ENCODE peak calls at places on chromosomes 5 and 9, in ten cellular contexts. X is uterus; Y is left ventricle myocardium inferior; I is endodermal cell; W is mammary epithelial cell; J is suprapubic skin; F is A549; R is CD8-positive, alpha-beta T cell; M is adrenal gland; H is tibial artery. C is an unnamed sample.
A peak's percentile ranks its signal among the peaks of the same experiment; 100 is the strongest.

GRCh38 chr5:82045526-82046267 is 73.9 kb downstream of the ATG10 start:
- DNase-seq in Y (no peak), H (no peak), W (peak; percentile 19), F (no peak), J (no peak), X (no peak), R (no peak), M (no peak), I (no peak), C (peak; percentile 53)

GRCh38 chr5:34735436-34736426 is 79.6 kb downstream of the RAI14 start:
- DNase-seq in I (no peak), M (no peak), J (no peak), X (no peak), R (no peak), H (no peak), W (no peak), F (no peak), Y (no peak), C (peak; percentile 65)

GRCh38 chr9:136327313-136327971 is at the start of gene GPSM1:
- DNase-seq in I (peak; percentile 67), R (no peak), W (no peak), J (no peak), M (no peak), H (no peak), X (no peak), Y (peak; percentile 70), F (peak; percentile 52), C (peak; percentile 38)

GRCh38 chr9:108953983-108954574 is 19.9 kb downstream of the ABITRAM start:
- DNase-seq in M (no peak), R (no peak), H (no peak), J (no peak), W (peak; percentile 16), F (peak; percentile 43), X (no peak), Y (no peak), I (no peak), C (peak; percentile 75)

GRCh38 chr5:3139596-3139995 is 388.1 kb upstream of the IRX2 start:
- DNase-seq in M (no peak), R (no peak), J (no peak), W (peak; percentile 86), X (no peak), H (no peak), I (no peak), Y (no peak), F (no peak), C (no peak)

GRCh38 chr5:15452030-15452429 is 48.0 kb upstream of the FBXL7 start:
- DNase-seq in I (no peak), R (no peak), W (no peak), F (no peak), Y (no peak), J (no peak), H (no peak), M (no peak), X (peak; percentile 20), C (no peak)

GRCh38 chr5:135977375-135977928 is 22.7 kb upstream of the LECT2 start:
- DNase-seq in M (peak; percentile 66), F (peak; percentile 62), R (peak; percentile 9), H (peak; percentile 86), W (peak; percentile 16), I (peak; percentile 97), Y (peak; percentile 66), J (peak; percentile 85), X (no peak), C (peak; percentile 36)

GRCh38 chr9:108776920-108777650 is 78.7 kb downstream of the ACTL7B start:
- DNase-seq in H (no peak), X (no peak), R (no peak), F (no peak), I (no peak), Y (no peak), W (peak; percentile 55), M (no peak), J (no peak), C (peak; percentile 51)

DNA sequence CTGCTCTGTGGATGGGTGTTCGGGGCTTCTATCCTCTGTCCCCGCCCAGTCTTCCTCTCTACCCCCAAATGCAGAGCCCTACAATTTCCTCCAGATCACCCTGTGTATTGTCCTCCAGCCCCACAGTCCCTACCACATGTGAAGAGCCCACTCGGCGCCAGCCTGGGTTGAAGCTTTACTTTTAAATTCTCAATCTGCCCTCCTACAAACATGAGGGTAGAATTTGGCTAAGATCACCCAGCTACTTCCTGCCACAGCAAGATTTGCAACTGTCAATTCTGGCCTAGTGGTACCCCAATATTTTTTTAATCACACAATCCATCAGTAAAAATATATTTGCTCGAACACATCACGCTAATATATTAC is 3.9 kb downstream of the AKNA start:
- DNase-seq in H (no peak), W (no peak), Y (no peak), F (no peak), J (no peak), I (no peak), M (no peak), R (no peak), X (no peak), C (no peak)
- H3K4me3 ChIP-seq in H (no peak overlapping the region), W (no peak overlapping the region), Y (no peak overlapping the region), F (no peak overlapping the region), J (peak overlapping the region; percentile 8), I (no peak overlapping the region), M (no peak overlapping the region), R (peak overlapping the region; percentile 53), X (no peak overlapping the region), C (no peak overlapping the region)

GRCh38 chr9:114261987-114262386 is 60.9 kb upstream of the ORM1 start:
- DNase-seq in I (no peak), R (no peak), X (no peak), W (no peak), J (no peak), Y (no peak), F (no peak), M (no peak), H (no peak), C (no peak)

GRCh38 chr9:114266969-114267368 is 55.9 kb upstream of the ORM1 start:
- DNase-seq in M (no peak), Y (no peak), F (no peak), H (no peak), W (no peak), J (no peak), X (no peak), I (no peak), R (no peak), C (peak; percentile 56)

GRCh38 chr9:114261026-114261425 is 61.9 kb upstream of the ORM1 start:
- DNase-seq in F (no peak), H (no peak), R (no peak), Y (no peak), J (no peak), M (no peak), I (peak; percentile 76), X (no peak), W (no peak), C (no peak)

GRCh38 chr9:114264806-114265550 is 57.9 kb upstream of the ORM1 start:
- DNase-seq in M (no peak), Y (no peak), J (no peak), H (no peak), F (no peak), X (no peak), W (no peak), I (no peak), R (no peak), C (no peak)

GRCh38 chr9:114263853-114264510 is 58.9 kb upstream of the ORM1 start:
- DNase-seq in W (no peak), H (no peak), M (no peak), F (no peak), Y (no peak), R (no peak), J (no peak), I (peak; percentile 79), X (no peak), C (no peak)
- TF ChIP-seq CTCF in W (no peak), H (peak; percentile 33), M (peak; percentile 8), F (peak; percentile 9), Y (peak; percentile 40), R (no peak), J (no peak), I (peak; percentile 58), X (no peak), C (peak; percentile 24)

GRCh38 chr5:154352960-154353548 is 92.7 kb upstream of the SAP30L start:
- DNase-seq in M (no peak), H (no peak), Y (no peak), F (no peak), W (no peak), J (no peak), I (no peak), X (no peak), R (no peak), C (no peak)

GRCh38 chr5:154346427-154346826 is 99.4 kb upstream of the SAP30L start:
- DNase-seq in W (no peak), R (no peak), F (no peak), M (no peak), Y (no peak), J (no peak), X (no peak), I (no peak), H (no peak), C (no peak)

GRCh38 chr5:154351141-154351540 is 94.7 kb upstream of the SAP30L start:
- DNase-seq in Y (no peak), X (no peak), I (no peak), J (no peak), H (no peak), W (no peak), M (no peak), R (no peak), F (no peak), C (no peak)

GRCh38 chr5:154351566-154351965 is 94.2 kb upstream of the SAP30L start:
- DNase-seq in F (no peak), R (no peak), M (no peak), H (no peak), X (no peak), I (no peak), J (no peak), W (peak; percentile 49), Y (no peak), C (no peak)

DNA sequence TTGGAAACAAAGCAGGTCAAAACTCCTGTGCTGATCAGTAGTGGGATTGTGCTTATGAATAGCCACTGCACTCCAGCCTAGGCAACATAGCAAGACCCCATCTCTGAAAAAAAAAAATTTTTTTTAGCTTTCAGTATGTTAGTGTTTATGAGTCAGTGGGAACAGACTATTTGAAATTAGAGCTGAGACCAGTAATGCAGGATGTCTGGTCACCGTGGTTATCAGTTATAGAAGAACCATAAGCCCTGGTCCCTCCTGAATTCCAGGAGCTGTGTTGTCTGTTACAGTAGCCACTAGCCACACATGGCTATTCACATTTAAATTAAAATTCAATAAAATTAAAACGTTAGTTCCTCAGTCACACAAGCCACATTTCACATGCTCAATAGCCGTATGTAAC is 96.2 kb upstream of the SAP30L start:
- DNase-seq in X (no peak), W (no peak), I (no peak), Y (no peak), R (no peak), J (no peak), F (no peak), H (no peak), M (no peak), C (no peak)
- H3K4me3 ChIP-seq in X (no peak overlapping the region), W (no peak overlapping the region), I (no peak overlapping the region), Y (no peak overlapping the region), R (no peak overlapping the region), J (no peak overlapping the region), F (no peak overlapping the region), H (no peak overlapping the region), M (no peak overlapping the region), C (no peak overlapping the region)

GRCh38 chr9:123220127-123220526 is 48.3 kb downstream of the STRBP start:
- DNase-seq in M (no peak), I (no peak), H (no peak), Y (no peak), F (no peak), R (no peak), X (no peak), J (no peak), W (no peak), C (no peak)

GRCh38 chr9:123225995-123226394 is 42.4 kb downstream of the STRBP start:
- DNase-seq in M (no peak), F (no peak), R (no peak), J (no peak), W (peak; percentile 71), H (no peak), X (no peak), I (no peak), Y (no peak), C (no peak)

GRCh38 chr9:123225374-123225813 is 43.0 kb downstream of the STRBP start:
- DNase-seq in M (no peak), R (no peak), F (peak; percentile 13), J (no peak), Y (no peak), I (peak; percentile 84), H (no peak), W (peak; percentile 88), X (no peak), C (peak; percentile 86)
- TF ChIP-seq CTCF in M (peak; percentile 32), R (peak; percentile 44), F (peak; percentile 32), J (no peak), Y (peak; percentile 56), I (peak; percentile 78), H (peak; percentile 25), W (peak; percentile 33), X (no peak), C (peak; percentile 54)